ENCODE peak calls at places on chromosome 17, in four cellular contexts. M is sciatic nerve; W is caudate nucleus; I is activated T-cell treated with anti-CD3 and anti-CD28 coated beads, Interleukin-2, amount 50 U/mL, for 4 hours. U is an unnamed sample.

GRCh38 chr17:40176409-40177110 is 710 bp upstream of the RAPGEFL1 start:
- DNase-seq in M (no peak), W (no peak), I (no peak), U (no peak)

GRCh38 chr17:55157165-55157564 is 107.6 kb upstream of the HLF start:
- DNase-seq in M (no peak), W (no peak), I (no peak), U (no peak)

GRCh38 chr17:68468785-68469184 is 11.5 kb upstream of the WIPI1 start:
- DNase-seq in M (no peak), W (no peak), I (no peak), U (no peak)

GRCh38 chr17:82351254-82351712 is 7.8 kb upstream of the TEX19 start:
- DNase-seq in M (no peak), W (no peak), I (no peak), U (no peak)

GRCh38 chr17:78644259-78644658 is 67.1 kb upstream of the DNAH17 start:
- DNase-seq in M (peak), W (no peak), I (no peak), U (no peak)

GRCh38 chr17:42179911-42180410 is 981 bp downstream of the KCNH4 start:
- DNase-seq in M (no peak), W (no peak), I (no peak), U (no peak)

GRCh38 chr17:21210411-21211076 is 3.4 kb downstream of the TMEM11 start:
- DNase-seq in M (no peak), W (no peak), I (no peak), U (no peak)

GRCh38 chr17:78252111-78252634 is 20.7 kb downstream of the TMEM235 start:
- DNase-seq in M (no peak), W (no peak), I (peak), U (no peak)

GRCh38 chr17:50835563-50836231 is at the start of gene WFIKKN2:
- DNase-seq in M (no peak), W (no peak), I (no peak), U (peak)

GRCh38 chr17:75878174-75878998 is at the start of gene TRIM47:
- DNase-seq in M (peak), W (peak), I (no peak), U (no peak)

GRCh38 chr17:20184191-20184590 is 175.0 kb downstream of the SPECC1 start:
- DNase-seq in M (no peak), W (no peak), I (no peak), U (no peak)

GRCh38 chr17:6654816-6655731 is 3.5 kb downstream of the C17orf100 start:
- DNase-seq in M (no peak), W (no peak), I (no peak), U (no peak)

GRCh38 chr17:76251478-76252039 is 11.3 kb upstream of the RNF157 start:
- DNase-seq in M (no peak), W (no peak), I (no peak), U (no peak)

GRCh38 chr17:39099686-39100293 is 51.6 kb downstream of the PLXDC1 start:
- DNase-seq in M (peak), W (no peak), I (no peak), U (no peak)

GRCh38 chr17:38426441-38426840 is 1.8 kb upstream of the ARHGAP23 start:
- DNase-seq in M (no peak), W (no peak), I (no peak), U (no peak)

GRCh38 chr17:46092996-46093395 is 93.9 kb downstream of the STH start:
- DNase-seq in M (no peak), W (no peak), I (no peak), U (no peak)

GRCh38 chr17:27378482-27379200 is 77.6 kb upstream of the KSR1 start:
- DNase-seq in M (peak), W (no peak), I (no peak), U (no peak)

GRCh38 chr17:37648555-37648954 is 5.3 kb upstream of the DDX52 start:
- DNase-seq in M (no peak), W (no peak), I (no peak), U (no peak)

GRCh38 chr17:4232168-4232813 is 31.5 kb downstream of the ANKFY1 start:
- DNase-seq in M (no peak), W (no peak), I (no peak), U (no peak)

GRCh38 chr17:51118330-51119195 is 2.1 kb downstream of the SPAG9 start:
- DNase-seq in M (no peak), W (no peak), I (no peak), U (no peak)

GRCh38 chr17:55433629-55434422 is 12.2 kb upstream of the MMD start:
- DNase-seq in M (no peak), W (no peak), I (no peak), U (no peak)

GRCh38 chr17:43367588-43368242 is 31.1 kb upstream of the ARL4D start:
- DNase-seq in M (no peak), W (no peak), I (no peak), U (no peak)

GRCh38 chr17:15213381-15214087 is 51.6 kb downstream of the PMP22 start:
- DNase-seq in M (no peak), W (no peak), I (no peak), U (no peak)

GRCh38 chr17:5078106-5079028 is at the start of gene ZFP3:
- DNase-seq in M (peak), W (peak), I (peak), U (peak)

U was measured in activated CD4-positive, CD25-positive, alpha-beta regulatory T cell treated with anti-CD3 and anti-CD28 coated beads, Interleukin-2, amount 50 U/mL, for 72 hours.